ENCODE peak calls at places on chromosomes 6 and 20, in nine cellular contexts. One of them, this sample, is unnamed.

GRCh38 chr6:170046786-170047626 is 243.9 kb downstream of the DLL1 start:
- DNase-seq in fibroblast of mammary gland: no peak
- DNase-seq in cardiac fibroblast: no peak
- DNase-seq in choroid plexus epithelial cell: no peak
- DNase-seq in right atrium auricular region: no peak
- DNase-seq in tibial nerve: no peak
- DNase-seq in bronchial epithelial cell: no peak
- DNase-seq in body of pancreas: peak; percentile 4
- DNase-seq in psoas muscle: no peak
- DNase-seq in this sample: no peak

GRCh38 chr6:75449625-75450206 is 43.9 kb downstream of the FILIP1 start:
- DNase-seq in fibroblast of mammary gland: peak; percentile 44
- DNase-seq in cardiac fibroblast: peak; percentile 25
- DNase-seq in choroid plexus epithelial cell: peak; percentile 68
- DNase-seq in right atrium auricular region: no peak
- DNase-seq in tibial nerve: no peak
- DNase-seq in bronchial epithelial cell: peak; percentile 72
- DNase-seq in body of pancreas: no peak
- DNase-seq in psoas muscle: no peak
- DNase-seq in this sample: peak; percentile 42

GRCh38 chr6:167807200-167807599 is 19.5 kb upstream of the AFDN start:
- DNase-seq in fibroblast of mammary gland: no peak
- DNase-seq in cardiac fibroblast: no peak
- DNase-seq in choroid plexus epithelial cell: no peak
- DNase-seq in right atrium auricular region: no peak
- DNase-seq in tibial nerve: no peak
- DNase-seq in bronchial epithelial cell: no peak
- DNase-seq in body of pancreas: no peak
- DNase-seq in psoas muscle: no peak
- DNase-seq in this sample: no peak

GRCh38 chr6:43391448-43392031 is 22.1 kb upstream of the ZNF318 start:
- DNase-seq in fibroblast of mammary gland: no peak
- DNase-seq in cardiac fibroblast: no peak
- DNase-seq in choroid plexus epithelial cell: no peak
- DNase-seq in right atrium auricular region: no peak
- DNase-seq in tibial nerve: no peak
- DNase-seq in bronchial epithelial cell: no peak
- DNase-seq in body of pancreas: no peak
- DNase-seq in psoas muscle: no peak
- DNase-seq in this sample: no peak

GRCh38 chr6:31354788-31355539 is 2.0 kb downstream of the HLA-B start:
- DNase-seq in fibroblast of mammary gland: no peak
- DNase-seq in cardiac fibroblast: no peak
- DNase-seq in choroid plexus epithelial cell: no peak
- DNase-seq in right atrium auricular region: no peak
- DNase-seq in tibial nerve: no peak
- DNase-seq in bronchial epithelial cell: no peak
- DNase-seq in body of pancreas: no peak
- DNase-seq in psoas muscle: no peak
- DNase-seq in this sample: no peak

GRCh38 chr6:41878961-41879405 is 16.2 kb downstream of the USP49 start:
- DNase-seq in fibroblast of mammary gland: peak; percentile 55
- DNase-seq in cardiac fibroblast: peak; percentile 23
- DNase-seq in choroid plexus epithelial cell: peak; percentile 56
- DNase-seq in right atrium auricular region: no peak
- DNase-seq in tibial nerve: no peak
- DNase-seq in bronchial epithelial cell: peak; percentile 8
- DNase-seq in body of pancreas: no peak
- DNase-seq in psoas muscle: no peak
- DNase-seq in this sample: peak; percentile 51

GRCh38 chr6:99013661-99014458 is 66.1 kb upstream of the FBXL4 start:
- DNase-seq in fibroblast of mammary gland: peak; percentile 10
- DNase-seq in cardiac fibroblast: no peak
- DNase-seq in choroid plexus epithelial cell: peak; percentile 50
- DNase-seq in right atrium auricular region: no peak
- DNase-seq in tibial nerve: no peak
- DNase-seq in bronchial epithelial cell: no peak
- DNase-seq in body of pancreas: no peak
- DNase-seq in psoas muscle: no peak
- DNase-seq in this sample: peak; percentile 22

GRCh38 chr20:2400290-2400689 is 19.6 kb downstream of the TGM6 start:
- DNase-seq in fibroblast of mammary gland: no peak
- DNase-seq in cardiac fibroblast: no peak
- DNase-seq in choroid plexus epithelial cell: no peak
- DNase-seq in right atrium auricular region: no peak
- DNase-seq in tibial nerve: no peak
- DNase-seq in bronchial epithelial cell: no peak
- DNase-seq in body of pancreas: no peak
- DNase-seq in psoas muscle: no peak
- DNase-seq in this sample: no peak

GRCh38 chr6:151087861-151088598 is 151.7 kb upstream of the AKAP12 start:
- DNase-seq in fibroblast of mammary gland: peak; percentile 96
- DNase-seq in cardiac fibroblast: peak; percentile 92
- DNase-seq in choroid plexus epithelial cell: peak; percentile 98
- DNase-seq in right atrium auricular region: no peak
- DNase-seq in tibial nerve: peak; percentile 57
- DNase-seq in bronchial epithelial cell: no peak
- DNase-seq in body of pancreas: no peak
- DNase-seq in psoas muscle: peak; percentile 20
- DNase-seq in this sample: peak; percentile 64

DNA sequence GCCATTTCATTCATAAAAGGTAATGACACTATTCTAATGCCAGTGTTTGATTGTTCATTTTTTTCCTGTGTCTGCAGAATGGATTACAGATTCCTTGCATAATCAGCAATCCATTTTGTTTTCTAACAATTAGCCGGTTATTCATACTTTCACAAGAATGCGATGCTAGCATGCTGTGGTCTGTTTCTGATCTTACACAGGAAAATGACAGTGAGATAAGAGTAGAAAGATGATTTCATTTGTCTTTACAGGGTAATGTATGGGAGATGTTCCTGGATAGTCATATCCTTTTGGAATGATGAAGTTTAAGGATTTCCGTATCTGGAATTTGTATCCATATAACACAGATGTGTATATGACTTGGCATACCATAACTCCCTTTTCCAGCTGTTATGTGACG is 207.3 kb downstream of the FARS2 start:
- DNase-seq in fibroblast of mammary gland: no peak
- DNase-seq in cardiac fibroblast: no peak
- DNase-seq in choroid plexus epithelial cell: peak; percentile 38
- DNase-seq in right atrium auricular region: no peak
- DNase-seq in tibial nerve: no peak
- DNase-seq in bronchial epithelial cell: no peak
- DNase-seq in body of pancreas: no peak
- DNase-seq in psoas muscle: no peak
- DNase-seq in this sample: no peak
- TF ChIP-seq CTCF in fibroblast of mammary gland: no peak
- TF ChIP-seq CTCF in cardiac fibroblast: no peak
- TF ChIP-seq CTCF in choroid plexus epithelial cell: no peak
- TF ChIP-seq CTCF in right atrium auricular region: no peak
- TF ChIP-seq CTCF in tibial nerve: no peak
- TF ChIP-seq CTCF in bronchial epithelial cell: no peak
- TF ChIP-seq CTCF in body of pancreas: no peak
- TF ChIP-seq CTCF in psoas muscle: no peak
- TF ChIP-seq CTCF in this sample: no peak

DNA sequence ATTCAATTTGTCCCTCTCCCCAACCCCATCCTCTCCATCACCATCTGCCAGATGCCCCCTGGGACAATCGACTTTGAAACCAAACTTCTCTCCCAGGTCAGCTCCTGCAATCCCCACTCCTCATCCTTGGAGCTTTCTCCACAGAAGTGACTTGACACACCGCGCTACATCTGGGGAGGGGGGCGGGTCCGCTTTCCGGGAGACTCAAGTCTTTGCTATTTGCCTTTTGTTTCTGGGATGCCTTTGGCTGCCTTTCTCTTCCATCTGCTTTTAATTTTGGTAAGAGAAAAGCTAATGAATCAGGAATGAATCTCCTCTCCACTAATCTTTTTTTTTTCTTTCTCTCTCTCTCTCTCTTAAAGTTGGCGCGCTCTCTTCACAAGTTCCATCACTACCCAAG is 749 bp upstream of the TPBG start:
- DNase-seq in fibroblast of mammary gland: peak; percentile 98
- DNase-seq in cardiac fibroblast: peak; percentile 81
- DNase-seq in choroid plexus epithelial cell: peak; percentile 55
- DNase-seq in right atrium auricular region: no peak
- DNase-seq in tibial nerve: no peak
- DNase-seq in bronchial epithelial cell: peak; percentile 53
- DNase-seq in body of pancreas: no peak
- DNase-seq in psoas muscle: peak; percentile 23
- DNase-seq in this sample: peak; percentile 90
- H3K4me3 ChIP-seq in fibroblast of mammary gland: peak overlapping the region; percentile 79
- H3K4me3 ChIP-seq in cardiac fibroblast: peak overlapping the region; percentile 82
- H3K4me3 ChIP-seq in choroid plexus epithelial cell: peak overlapping the region; percentile 82
- H3K4me3 ChIP-seq in right atrium auricular region: peak overlapping the region; percentile 58
- H3K4me3 ChIP-seq in tibial nerve: peak overlapping the region; percentile 40
- H3K4me3 ChIP-seq in bronchial epithelial cell: peak overlapping the region; percentile 90
- H3K4me3 ChIP-seq in body of pancreas: no peak overlapping the region
- H3K4me3 ChIP-seq in psoas muscle: peak overlapping the region; percentile 70
- H3K4me3 ChIP-seq in this sample: peak overlapping the region; percentile 87

GRCh38 chr6:140960566-140960965 is 1172.2 kb upstream of the GJE1 start:
- DNase-seq in fibroblast of mammary gland: no peak
- DNase-seq in cardiac fibroblast: peak; percentile 36
- DNase-seq in choroid plexus epithelial cell: peak; percentile 60
- DNase-seq in right atrium auricular region: no peak
- DNase-seq in tibial nerve: no peak
- DNase-seq in bronchial epithelial cell: peak; percentile 21
- DNase-seq in body of pancreas: no peak
- DNase-seq in psoas muscle: no peak
- DNase-seq in this sample: peak; percentile 21

GRCh38 chr6:140957334-140957733 is 1175.4 kb upstream of the GJE1 start:
- DNase-seq in fibroblast of mammary gland: no peak
- DNase-seq in cardiac fibroblast: no peak
- DNase-seq in choroid plexus epithelial cell: no peak
- DNase-seq in right atrium auricular region: no peak
- DNase-seq in tibial nerve: no peak
- DNase-seq in bronchial epithelial cell: no peak
- DNase-seq in body of pancreas: no peak
- DNase-seq in psoas muscle: no peak
- DNase-seq in this sample: no peak

GRCh38 chr6:140956567-140957306 is 1176.0 kb upstream of the GJE1 start:
- DNase-seq in fibroblast of mammary gland: peak; percentile 68
- DNase-seq in cardiac fibroblast: peak; percentile 27
- DNase-seq in choroid plexus epithelial cell: peak; percentile 13
- DNase-seq in right atrium auricular region: no peak
- DNase-seq in tibial nerve: no peak
- DNase-seq in bronchial epithelial cell: peak; percentile 28
- DNase-seq in body of pancreas: no peak
- DNase-seq in psoas muscle: no peak
- DNase-seq in this sample: peak; percentile 12
- TF ChIP-seq CTCF in fibroblast of mammary gland: no peak
- TF ChIP-seq CTCF in cardiac fibroblast: no peak
- TF ChIP-seq CTCF in choroid plexus epithelial cell: no peak
- TF ChIP-seq CTCF in right atrium auricular region: no peak
- TF ChIP-seq CTCF in tibial nerve: no peak
- TF ChIP-seq CTCF in bronchial epithelial cell: no peak
- TF ChIP-seq CTCF in body of pancreas: no peak
- TF ChIP-seq CTCF in psoas muscle: no peak
- TF ChIP-seq CTCF in this sample: no peak

DNA sequence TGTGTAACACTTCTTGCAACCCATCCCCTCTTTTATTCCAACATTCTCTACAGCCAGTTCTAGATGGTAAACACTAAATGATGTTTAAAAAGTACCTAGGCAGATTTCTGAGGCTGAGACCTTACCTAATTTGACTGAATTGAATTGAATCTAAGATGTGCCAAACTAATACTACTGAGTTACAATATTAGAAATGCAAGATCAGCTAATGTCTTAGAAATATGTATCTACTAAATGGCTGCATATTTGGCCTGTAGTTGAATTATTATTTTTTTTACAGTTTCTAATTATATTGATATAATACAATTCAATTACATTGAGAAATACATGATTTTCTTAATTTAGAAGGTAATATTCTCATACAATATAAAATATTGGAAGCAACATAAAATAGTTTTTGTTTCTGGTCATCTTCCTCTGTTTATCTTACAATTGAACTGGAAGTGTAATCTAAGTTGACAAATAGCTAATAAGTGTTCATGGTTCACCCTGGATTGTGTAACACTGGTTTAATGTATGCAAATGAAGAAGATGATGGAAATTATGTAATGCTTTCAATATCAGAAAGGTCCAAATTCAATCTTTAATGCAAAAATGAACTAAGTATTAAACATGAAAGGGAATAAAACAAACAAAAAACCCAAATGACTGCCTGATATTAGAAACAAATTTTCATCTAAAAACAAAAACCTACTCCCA is 2.9 kb downstream of the MAP3K7 start:
- DNase-seq in fibroblast of mammary gland: no peak
- DNase-seq in cardiac fibroblast: no peak
- DNase-seq in choroid plexus epithelial cell: no peak
- DNase-seq in right atrium auricular region: no peak
- DNase-seq in tibial nerve: no peak
- DNase-seq in bronchial epithelial cell: no peak
- DNase-seq in body of pancreas: no peak
- DNase-seq in psoas muscle: no peak
- DNase-seq in this sample: no peak
- H3K4me3 ChIP-seq in fibroblast of mammary gland: no peak overlapping the region
- H3K4me3 ChIP-seq in cardiac fibroblast: no peak overlapping the region
- H3K4me3 ChIP-seq in choroid plexus epithelial cell: no peak overlapping the region
- H3K4me3 ChIP-seq in right atrium auricular region: no peak overlapping the region
- H3K4me3 ChIP-seq in tibial nerve: no peak overlapping the region
- H3K4me3 ChIP-seq in bronchial epithelial cell: no peak overlapping the region
- H3K4me3 ChIP-seq in body of pancreas: no peak overlapping the region
- H3K4me3 ChIP-seq in psoas muscle: no peak overlapping the region
- H3K4me3 ChIP-seq in this sample: no peak overlapping the region

This sample was measured in astrocyte of the spinal cord.